ENCODE peak calls at places on chromosomes 4 and X, in eight cellular contexts. X is GM23338, P is K562, A is GM12878, S is PC-3, I is SK-N-SH, C is fibroblast of lung, Q is astrocyte. N is an unnamed sample.

GRCh38 chr4:146283758-146284651 is 69.7 kb downstream of the REELD1 start:
- DNase-seq in I (no peak), P (no peak), X (no peak), S (no peak), Q (no peak), C (no peak), A (no peak), N (no peak)

GRCh38 chrX:12922600-12922919 is 16.1 kb downstream of the TLR8 start:
- DNase-seq in X (no peak), P (no peak), C (no peak), I (no peak), Q (no peak), A (no peak), S (no peak), N (no peak)

GRCh38 chr4:24226018-24226417 is 336.2 kb upstream of the PPARGC1A start:
- DNase-seq in P (no peak), S (no peak), I (no peak), A (no peak), Q (peak), C (peak), X (no peak), N (no peak)

GRCh38 chr4:183763990-183764754 is 105.1 kb downstream of the TRAPPC11 start:
- DNase-seq in X (no peak), I (no peak), Q (no peak), A (no peak), P (no peak), C (no peak), S (no peak), N (no peak)

GRCh38 chr4:40372651-40373050 is 37.5 kb downstream of the CHRNA9 start:
- DNase-seq in S (no peak), C (no peak), P (no peak), I (no peak), A (no peak), Q (no peak), X (no peak), N (no peak)

GRCh38 chr4:82799006-82799881 is 648 bp upstream of the SCD5 start:
- DNase-seq in X (peak), P (no peak), C (no peak), Q (no peak), I (peak), A (no peak), S (peak), N (no peak)

GRCh38 chrX:107672955-107673378 is 44.7 kb downstream of the PRPS1 start:
- DNase-seq in I (peak), S (peak), P (peak), C (peak), Q (peak), A (no peak), X (peak), N (no peak)

GRCh38 chr4:22190855-22191254 is 242.3 kb upstream of the KCNIP4 start:
- DNase-seq in C (peak), S (peak), Q (peak), P (no peak), I (no peak), X (no peak), A (no peak), N (peak)

GRCh38 chr4:105620640-105621323 is 68.4 kb downstream of the ARHGEF38 start:
- DNase-seq in Q (peak), I (no peak), C (peak), S (peak), A (no peak), P (peak), X (no peak), N (peak)

GRCh38 chr4:164731827-164732474 is 22.0 kb upstream of the SMIM31 start:
- DNase-seq in I (peak), X (peak), C (peak), P (peak), A (peak), Q (peak), S (peak), N (peak)

GRCh38 chr4:184883024-184883423 is 57.3 kb upstream of the ACSL1 start:
- DNase-seq in Q (no peak), C (no peak), P (no peak), A (no peak), S (no peak), I (no peak), X (no peak), N (no peak)

GRCh38 chr4:40228497-40229365 is 31.9 kb downstream of the RHOH start:
- DNase-seq in Q (no peak), I (no peak), C (no peak), X (peak), A (peak), S (peak), P (peak), N (no peak)

GRCh38 chr4:185711764-185712163 is 100.2 kb downstream of the SORBS2 start:
- DNase-seq in A (no peak), C (peak), P (no peak), S (no peak), I (no peak), Q (peak), X (no peak), N (no peak)

GRCh38 chrX:23756165-23756564 is 13.1 kb upstream of the ACOT9 start:
- DNase-seq in C (peak), Q (peak), I (peak), A (peak), S (peak), X (peak), P (peak), N (peak)

GRCh38 chr4:152500798-152501434 is 35.0 kb downstream of the FBXW7 start:
- DNase-seq in I (peak), A (peak), Q (peak), C (peak), X (peak), P (peak), S (peak), N (peak)

GRCh38 chr4:24912252-24913098 is at the start of gene CCDC149:
- DNase-seq in X (peak), P (peak), A (no peak), S (peak), C (peak), I (peak), Q (peak), N (peak)

GRCh38 chrX:134423606-134424005 is 36.4 kb upstream of the HPRT1 start:
- DNase-seq in X (no peak), S (peak), C (peak), Q (peak), A (no peak), I (peak), P (peak), N (peak)

GRCh38 chr4:2285665-2286381 is 23.9 kb upstream of the MXD4 start:
- DNase-seq in X (no peak), I (no peak), S (no peak), Q (no peak), C (no peak), P (no peak), A (no peak), N (peak)

GRCh38 chr4:40199999-40200880 is 3.4 kb downstream of the RHOH start:
- DNase-seq in I (no peak), P (peak), A (peak), S (no peak), Q (peak), X (no peak), C (peak), N (no peak)

GRCh38 chr4:173371292-173372192 is 788 bp downstream of the SAP30 start:
- DNase-seq in S (peak), X (peak), A (no peak), Q (peak), I (peak), P (peak), C (peak), N (peak)

GRCh38 chr4:689498-690122 is 659 bp upstream of the SLC49A3 start:
- DNase-seq in S (no peak), P (no peak), X (no peak), A (no peak), C (no peak), Q (no peak), I (no peak), N (peak)

GRCh38 chrX:131677655-131678628 is 134.1 kb downstream of the OR13H1 start:
- DNase-seq in S (peak), A (no peak), I (peak), P (peak), C (peak), Q (no peak), X (peak), N (no peak)

GRCh38 chr4:3045500-3045850 is 28.9 kb downstream of the HTT-AS start:
- DNase-seq in Q (peak), I (no peak), C (peak), X (no peak), S (no peak), P (peak), A (no peak), N (no peak)

GRCh38 chr4:112284662-112285411 is 867 bp downstream of the TIFA start:
- DNase-seq in Q (peak), I (peak), C (peak), X (no peak), P (peak), S (peak), A (no peak), N (peak)

GRCh38 chr4:61994036-61994435 is 793.9 kb downstream of the ADGRL3 start:
- DNase-seq in X (no peak), Q (peak), C (peak), P (no peak), I (no peak), A (no peak), S (peak), N (no peak)

GRCh38 chr4:48633657-48634056 is 143.6 kb downstream of the ZAR1 start:
- DNase-seq in I (no peak), Q (no peak), C (no peak), X (no peak), S (no peak), A (no peak), P (no peak), N (no peak)

DNA sequence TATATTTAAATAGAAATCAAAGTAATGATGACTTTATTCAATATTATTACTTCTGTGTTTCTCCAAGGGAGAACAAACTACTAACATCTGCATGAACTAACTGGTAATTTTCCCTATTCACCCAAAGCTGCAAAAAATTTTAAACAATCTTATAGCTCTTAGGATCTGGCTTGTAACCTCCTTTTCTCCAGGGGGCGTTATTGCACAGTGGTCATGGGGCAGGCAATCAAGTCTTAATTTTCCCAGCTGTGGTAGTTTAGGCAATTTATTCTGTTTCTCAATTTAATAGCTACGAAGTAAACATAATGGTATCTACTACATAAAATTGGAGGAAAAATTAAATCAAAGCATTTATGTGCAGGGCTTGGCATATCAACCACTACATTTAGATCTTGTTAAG is 137.5 kb upstream of the GUCY1A1 start:
- DNase-seq in C (peak), P (no peak), A (no peak), S (peak), Q (no peak), X (peak), I (peak), N (no peak)
- TF ChIP-seq CTCF in C (no peak), P (no peak), A (peak), S (peak), Q (peak), X (peak), I (peak), N (peak)

GRCh38 chr4:123967360-123967759 is 570.8 kb downstream of the SPRY1 start:
- DNase-seq in X (no peak), S (no peak), P (no peak), I (no peak), C (no peak), A (no peak), Q (no peak), N (no peak)
- H2AFZ ChIP-seq in X (no peak), S (no peak), P (no peak), I (no peak), C (peak), A (no peak), Q (no peak), N (peak)

DNA sequence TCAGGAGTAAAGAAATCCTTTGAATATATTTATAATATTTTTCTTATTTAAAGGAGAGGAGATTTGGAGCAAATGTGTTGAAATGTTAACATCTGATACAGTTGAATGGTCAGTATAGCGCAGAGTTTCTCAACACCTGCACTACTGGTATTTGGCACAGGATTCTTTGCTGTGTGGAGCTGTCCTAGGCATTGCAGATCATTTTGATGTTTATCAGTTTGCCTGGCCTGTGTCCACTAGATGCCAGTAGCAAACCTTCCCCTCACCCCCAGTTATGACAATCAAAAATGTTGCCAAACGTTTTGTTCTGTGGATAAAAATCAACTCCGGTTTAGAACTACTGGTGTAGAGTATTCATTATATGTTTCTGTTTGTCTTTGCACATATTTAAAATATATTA is 765.3 kb upstream of the SLIT2 start:
- DNase-seq in A (no peak), S (peak), C (no peak), Q (no peak), P (no peak), I (peak), X (no peak), N (no peak)
- TF ChIP-seq CTCF in A (no peak), S (peak), C (no peak), Q (no peak), P (no peak), I (peak), X (no peak), N (peak)

DNA sequence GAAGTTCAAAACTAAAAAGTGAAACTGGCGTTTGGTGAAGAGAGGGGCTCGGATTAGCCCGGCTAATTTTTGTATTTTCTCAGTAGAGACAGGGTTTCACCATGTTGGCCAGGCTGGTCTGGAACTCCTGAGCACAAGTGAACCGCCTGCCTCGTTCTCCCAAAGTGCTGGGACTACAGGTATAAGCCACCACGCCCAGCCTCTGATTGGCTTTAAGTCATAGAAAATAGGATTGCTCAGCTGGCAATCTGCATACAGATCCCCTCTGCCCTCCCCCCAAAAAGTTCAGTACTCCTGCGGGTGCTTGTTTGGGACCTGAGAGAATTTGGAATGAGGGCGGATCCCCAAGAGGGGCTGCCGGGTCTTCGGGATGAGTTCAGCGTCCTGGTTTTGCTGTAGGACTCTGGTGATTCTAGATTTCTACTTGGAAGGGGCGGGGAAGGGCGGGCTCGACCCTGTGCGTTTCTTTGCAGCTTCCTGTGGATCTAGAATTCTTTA is 537 bp upstream of the PRKX start:
- DNase-seq in A (no peak), I (peak), C (no peak), S (peak), P (peak), Q (no peak), X (peak), N (no peak)
- H2AFZ ChIP-seq in A (peak), I (peak), C (peak), S (peak), P (peak), Q (peak), X (no peak), N (peak)